ENCODE peak calls at places on chromosomes 3 and 15, in four cellular contexts. One of them, this sample, is unnamed.

GRCh38 chr3:50340404-50341329 is at the start of gene RASSF1:
- DNase-seq in right atrium auricular region: peak; percentile 83
- DNase-seq in kidney: peak; percentile 91
- DNase-seq in fibroblast of lung: no peak
- DNase-seq in this sample: peak; percentile 61

GRCh38 chr3:150145659-150146058 is 175.0 kb upstream of the PFN2 start:
- DNase-seq in right atrium auricular region: no peak
- DNase-seq in kidney: no peak
- DNase-seq in fibroblast of lung: peak; percentile 93
- DNase-seq in this sample: no peak

GRCh38 chr3:23324745-23325144 is 121.6 kb downstream of the UBE2E2 start:
- DNase-seq in right atrium auricular region: no peak
- DNase-seq in kidney: no peak
- DNase-seq in fibroblast of lung: peak; percentile 80
- DNase-seq in this sample: no peak

GRCh38 chr3:127008236-127008635 is 25.3 kb downstream of the PLXNA1 start:
- DNase-seq in right atrium auricular region: no peak
- DNase-seq in kidney: no peak
- DNase-seq in fibroblast of lung: no peak
- DNase-seq in this sample: no peak

GRCh38 chr3:116443096-116443793 is 2.0 kb downstream of the LSAMP start:
- DNase-seq in right atrium auricular region: no peak
- DNase-seq in kidney: no peak
- DNase-seq in fibroblast of lung: peak; percentile 56
- DNase-seq in this sample: no peak

GRCh38 chr3:104763007-104763406 is 603.7 kb upstream of the ALCAM start:
- DNase-seq in right atrium auricular region: no peak
- DNase-seq in kidney: no peak
- DNase-seq in fibroblast of lung: peak; percentile 63
- DNase-seq in this sample: no peak

GRCh38 chr3:70096376-70097055 is 97.0 kb downstream of the SAMMSON start:
- DNase-seq in right atrium auricular region: no peak
- DNase-seq in kidney: no peak
- DNase-seq in fibroblast of lung: no peak
- DNase-seq in this sample: no peak

GRCh38 chr15:90449206-90449735 is 61.2 kb downstream of the IQGAP1 start:
- DNase-seq in right atrium auricular region: no peak
- DNase-seq in kidney: no peak
- DNase-seq in fibroblast of lung: peak; percentile 41
- DNase-seq in this sample: no peak

GRCh38 chr3:184560992-184561328 is 625 bp upstream of the EPHB3 start:
- DNase-seq in right atrium auricular region: no peak
- DNase-seq in kidney: no peak
- DNase-seq in fibroblast of lung: no peak
- DNase-seq in this sample: no peak

GRCh38 chr15:74120426-74120825 is 10.0 kb upstream of the ISLR2 start:
- DNase-seq in right atrium auricular region: no peak
- DNase-seq in kidney: no peak
- DNase-seq in fibroblast of lung: no peak
- DNase-seq in this sample: no peak

GRCh38 chr15:67611803-67612369 is 69.4 kb downstream of the MAP2K5 start:
- DNase-seq in right atrium auricular region: no peak
- DNase-seq in kidney: no peak
- DNase-seq in fibroblast of lung: no peak
- DNase-seq in this sample: no peak

GRCh38 chr15:53658827-53659226 is 100.6 kb downstream of the WDR72 start:
- DNase-seq in right atrium auricular region: no peak
- DNase-seq in kidney: no peak
- DNase-seq in fibroblast of lung: no peak
- DNase-seq in this sample: no peak

GRCh38 chr3:183178833-183179549 is 16.5 kb upstream of the LAMP3 start:
- DNase-seq in right atrium auricular region: peak; percentile 58
- DNase-seq in kidney: no peak
- DNase-seq in fibroblast of lung: peak; percentile 35
- DNase-seq in this sample: no peak

GRCh38 chr3:194532591-194532990 is 45.8 kb upstream of the ATP13A3 start:
- DNase-seq in right atrium auricular region: no peak
- DNase-seq in kidney: no peak
- DNase-seq in fibroblast of lung: no peak
- DNase-seq in this sample: no peak

GRCh38 chr3:135106445-135106844 is 311.4 kb downstream of the EPHB1 start:
- DNase-seq in right atrium auricular region: no peak
- DNase-seq in kidney: no peak
- DNase-seq in fibroblast of lung: peak; percentile 7
- DNase-seq in this sample: no peak

GRCh38 chr3:20323307-20323927 is 137.4 kb upstream of the SGO1 start:
- DNase-seq in right atrium auricular region: no peak
- DNase-seq in kidney: no peak
- DNase-seq in fibroblast of lung: peak; percentile 45
- DNase-seq in this sample: no peak

GRCh38 chr15:82132742-82133141 is 86.9 kb upstream of the MEX3B start:
- DNase-seq in right atrium auricular region: no peak
- DNase-seq in kidney: no peak
- DNase-seq in fibroblast of lung: peak; percentile 96
- DNase-seq in this sample: no peak

GRCh38 chr3:53974314-53974713 is 82.7 kb upstream of the SELENOK start:
- DNase-seq in right atrium auricular region: no peak
- DNase-seq in kidney: no peak
- DNase-seq in fibroblast of lung: no peak
- DNase-seq in this sample: no peak

GRCh38 chr3:10187944-10188343 is 23.2 kb downstream of the IRAK2 start:
- DNase-seq in right atrium auricular region: no peak
- DNase-seq in kidney: no peak
- DNase-seq in fibroblast of lung: no peak
- DNase-seq in this sample: no peak

GRCh38 chr3:122366379-122366749 is 16.7 kb downstream of the MIX23 start:
- DNase-seq in right atrium auricular region: no peak
- DNase-seq in kidney: no peak
- DNase-seq in fibroblast of lung: no peak
- DNase-seq in this sample: no peak

GRCh38 chr3:2645001-2645400 is 465.2 kb downstream of the IL5RA start:
- DNase-seq in right atrium auricular region: no peak
- DNase-seq in kidney: no peak
- DNase-seq in fibroblast of lung: no peak
- DNase-seq in this sample: no peak

GRCh38 chr3:66115858-66116654 is 77.3 kb upstream of the MAGI1 start:
- DNase-seq in right atrium auricular region: peak; percentile 77
- DNase-seq in kidney: no peak
- DNase-seq in fibroblast of lung: peak; percentile 99
- DNase-seq in this sample: no peak

GRCh38 chr3:62502315-62503300 is 129.3 kb upstream of the FEZF2 start:
- DNase-seq in right atrium auricular region: no peak
- DNase-seq in kidney: no peak
- DNase-seq in fibroblast of lung: no peak
- DNase-seq in this sample: no peak

GRCh38 chr15:70264014-70264492 is 166.3 kb upstream of the TLE3 start:
- DNase-seq in right atrium auricular region: no peak
- DNase-seq in kidney: no peak
- DNase-seq in fibroblast of lung: peak; percentile 84
- DNase-seq in this sample: no peak

GRCh38 chr15:71800190-71800589 is 10.2 kb upstream of the NR2E3 start:
- DNase-seq in right atrium auricular region: no peak
- DNase-seq in kidney: no peak
- DNase-seq in fibroblast of lung: no peak
- DNase-seq in this sample: no peak

GRCh38 chr3:100928638-100929428 is 64.4 kb downstream of the ABI3BP start:
- DNase-seq in right atrium auricular region: peak; percentile 66
- DNase-seq in kidney: no peak
- DNase-seq in fibroblast of lung: peak; percentile 70
- DNase-seq in this sample: no peak

GRCh38 chr3:167493240-167493639 is 19.4 kb upstream of the SERPINI2 start:
- DNase-seq in right atrium auricular region: no peak
- DNase-seq in kidney: no peak
- DNase-seq in fibroblast of lung: no peak
- DNase-seq in this sample: no peak

DNA sequence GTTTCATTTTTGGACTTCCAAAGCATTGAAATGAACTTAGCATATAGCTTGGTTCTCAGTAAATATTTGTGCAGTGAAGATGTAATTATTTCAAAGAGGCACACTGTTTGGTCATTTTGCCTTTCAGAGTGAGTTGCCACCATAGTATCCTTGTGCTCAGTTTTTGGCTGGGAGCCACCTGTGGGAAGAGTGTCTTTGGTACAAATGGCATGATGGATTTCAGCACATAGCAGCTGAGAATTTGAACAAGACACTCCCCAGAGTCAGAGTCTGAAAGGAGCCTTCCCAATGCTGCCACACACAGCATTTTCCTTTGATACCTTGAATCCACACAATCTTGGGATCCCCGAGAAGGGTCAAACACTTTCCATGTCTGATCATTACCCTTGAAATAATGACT is 897.2 kb upstream of the ARPP21 start:
- DNase-seq in right atrium auricular region: no peak
- DNase-seq in kidney: no peak
- DNase-seq in fibroblast of lung: no peak
- DNase-seq in this sample: no peak
- H3K9me3 ChIP-seq in right atrium auricular region: peaks cover 5% of the 10 kb centered on the region
- H3K9me3 ChIP-seq in kidney: peaks cover 2% of the 10 kb centered on the region
- H3K9me3 ChIP-seq in fibroblast of lung: no peaks in the 10 kb centered on the region
- H3K9me3 ChIP-seq in this sample: peaks cover 2% of the 10 kb centered on the region

GRCh38 chr15:25061808-25062550 is 107.2 kb downstream of the SNRPN start:
- DNase-seq in right atrium auricular region: no peak
- DNase-seq in kidney: peak; percentile 29
- DNase-seq in fibroblast of lung: no peak
- DNase-seq in this sample: no peak

GRCh38 chr15:25058080-25058785 is 103.4 kb downstream of the SNRPN start:
- DNase-seq in right atrium auricular region: peak; percentile 28
- DNase-seq in kidney: no peak
- DNase-seq in fibroblast of lung: no peak
- DNase-seq in this sample: no peak

GRCh38 chr15:25059698-25060471 is 105.1 kb downstream of the SNRPN start:
- DNase-seq in right atrium auricular region: no peak
- DNase-seq in kidney: peak; percentile 25
- DNase-seq in fibroblast of lung: no peak
- DNase-seq in this sample: no peak

GRCh38 chr15:25060996-25061620 is 106.3 kb downstream of the SNRPN start:
- DNase-seq in right atrium auricular region: no peak
- DNase-seq in kidney: peak; percentile 29
- DNase-seq in fibroblast of lung: no peak
- DNase-seq in this sample: no peak

GRCh38 chr15:25060472-25060803 is 105.7 kb downstream of the SNRPN start:
- DNase-seq in right atrium auricular region: no peak
- DNase-seq in kidney: no peak
- DNase-seq in fibroblast of lung: no peak
- DNase-seq in this sample: no peak
- H3K9me3 ChIP-seq in right atrium auricular region: peaks cover 100% of the 10 kb centered on the region
- H3K9me3 ChIP-seq in kidney: peaks cover 89% of the 10 kb centered on the region
- H3K9me3 ChIP-seq in fibroblast of lung: peaks cover 46% of the 10 kb centered on the region
- H3K9me3 ChIP-seq in this sample: peaks cover 56% of the 10 kb centered on the region

DNA sequence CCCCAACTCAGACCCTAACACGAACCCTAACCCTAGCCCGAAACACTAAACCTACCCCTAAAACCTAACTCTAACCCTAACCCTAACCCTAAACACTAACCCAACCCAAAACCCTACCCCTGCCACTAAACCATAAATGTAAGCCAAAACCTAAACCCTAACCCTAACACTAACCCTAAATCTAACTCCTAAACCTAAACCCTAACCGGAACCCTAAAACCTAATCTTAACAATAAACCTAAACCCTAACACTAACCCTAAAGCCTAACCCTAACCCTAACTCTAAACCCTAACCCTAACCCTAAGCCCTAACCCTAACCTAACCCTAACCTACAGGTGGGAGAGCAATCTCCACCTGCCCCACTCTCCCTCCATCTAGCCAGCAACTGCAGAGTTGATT is 152.3 kb downstream of the OR4M2 start:
- DNase-seq in right atrium auricular region: no peak
- DNase-seq in kidney: no peak
- DNase-seq in fibroblast of lung: no peak
- DNase-seq in this sample: no peak
- H3K9me3 ChIP-seq in right atrium auricular region: no peaks in the 10 kb centered on the region
- H3K9me3 ChIP-seq in kidney: no peaks in the 10 kb centered on the region
- H3K9me3 ChIP-seq in fibroblast of lung: peaks cover 6% of the 10 kb centered on the region
- H3K9me3 ChIP-seq in this sample: no peaks in the 10 kb centered on the region

DNA sequence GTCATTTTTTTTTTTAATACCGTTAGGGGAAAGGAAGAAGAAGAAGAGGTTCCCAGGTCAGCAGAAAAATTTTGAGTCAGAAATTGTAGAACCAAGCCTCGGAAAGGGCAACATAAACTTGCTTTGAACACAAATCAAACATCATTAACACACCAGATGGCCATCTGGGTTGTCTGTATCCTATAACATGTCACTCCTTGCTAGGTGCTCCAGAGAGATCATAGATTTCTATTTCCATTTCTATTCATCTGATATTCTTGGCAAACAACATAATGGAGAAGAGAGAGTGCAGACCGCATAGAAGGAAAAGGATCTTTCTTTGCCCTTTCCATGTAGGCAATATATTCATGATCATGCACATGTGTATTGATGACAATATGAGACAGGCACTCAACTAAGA is 129.5 kb upstream of the STT3B start:
- DNase-seq in right atrium auricular region: no peak
- DNase-seq in kidney: no peak
- DNase-seq in fibroblast of lung: no peak
- DNase-seq in this sample: no peak
- H3K9me3 ChIP-seq in right atrium auricular region: no peaks in the 10 kb centered on the region
- H3K9me3 ChIP-seq in kidney: no peaks in the 10 kb centered on the region
- H3K9me3 ChIP-seq in fibroblast of lung: no peaks in the 10 kb centered on the region
- H3K9me3 ChIP-seq in this sample: no peaks in the 10 kb centered on the region

GRCh38 chr3:133208184-133208583 is 170.0 kb downstream of the TMEM108 start:
- DNase-seq in right atrium auricular region: no peak
- DNase-seq in kidney: no peak
- DNase-seq in fibroblast of lung: peak; percentile 7
- DNase-seq in this sample: no peak

GRCh38 chr3:133209871-133210550 is 171.8 kb downstream of the TMEM108 start:
- DNase-seq in right atrium auricular region: no peak
- DNase-seq in kidney: no peak
- DNase-seq in fibroblast of lung: peak; percentile 61
- DNase-seq in this sample: no peak

GRCh38 chr3:133213942-133214341 is 175.8 kb downstream of the TMEM108 start:
- DNase-seq in right atrium auricular region: no peak
- DNase-seq in kidney: no peak
- DNase-seq in fibroblast of lung: no peak
- DNase-seq in this sample: no peak

GRCh38 chr3:133206921-133207320 is 168.7 kb downstream of the TMEM108 start:
- DNase-seq in right atrium auricular region: no peak
- DNase-seq in kidney: no peak
- DNase-seq in fibroblast of lung: no peak
- DNase-seq in this sample: no peak

DNA sequence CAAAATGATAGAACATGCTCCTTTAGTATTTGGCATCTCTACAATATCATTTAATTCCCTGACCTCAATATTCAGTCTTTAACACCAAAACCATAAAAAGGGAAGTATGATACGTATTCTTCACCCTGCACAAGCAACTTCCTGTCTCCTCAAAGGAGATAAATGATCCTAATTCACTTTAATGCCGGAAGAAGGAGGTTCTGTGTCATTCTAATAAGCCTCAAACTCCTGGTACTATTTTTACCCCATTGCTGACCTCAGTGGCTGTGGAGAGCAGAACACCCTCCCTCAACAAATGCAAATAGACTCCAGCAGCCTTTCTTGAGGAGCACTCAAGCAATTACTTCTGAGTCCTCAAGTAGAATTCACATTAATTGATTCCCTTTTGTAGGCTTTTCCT is 173.3 kb downstream of the TMEM108 start:
- DNase-seq in right atrium auricular region: no peak
- DNase-seq in kidney: no peak
- DNase-seq in fibroblast of lung: peak; percentile 27
- DNase-seq in this sample: no peak
- H3K9me3 ChIP-seq in right atrium auricular region: no peaks in the 10 kb centered on the region
- H3K9me3 ChIP-seq in kidney: no peaks in the 10 kb centered on the region
- H3K9me3 ChIP-seq in fibroblast of lung: no peaks in the 10 kb centered on the region
- H3K9me3 ChIP-seq in this sample: no peaks in the 10 kb centered on the region

This sample was measured in T-helper 17 cell.